ENCODE peak calls at places on chromosome 3, in ten cellular contexts. Q, U, F, T, I, S, G, Y, V and B are unnamed samples.

GRCh38 chr3:159839561-159840379 is 148.9 kb upstream of the IL12A start:
- DNase-seq in U (peak; percentile 92), Q (no peak), V (no peak), G (no peak), S (peak; percentile 60), F (peak; percentile 96), I (peak; percentile 86), Y (no peak), T (no peak), B (peak; percentile 44)

GRCh38 chr3:11438636-11439035 is 166.4 kb downstream of the ATG7 start:
- DNase-seq in Q (no peak), G (no peak), S (no peak), I (no peak), F (no peak), T (no peak), V (peak; percentile 76), Y (no peak), U (no peak), B (no peak)

GRCh38 chr3:22729212-22729611 is 473.9 kb upstream of the UBE2E2 start:
- DNase-seq in S (peak; percentile 33), V (no peak), G (no peak), U (no peak), Y (no peak), F (no peak), T (no peak), Q (peak; percentile 81), I (no peak), B (peak; percentile 22)

GRCh38 chr3:143056372-143056771 is 55.0 kb downstream of the U2SURP start:
- DNase-seq in G (no peak), I (no peak), V (no peak), Q (no peak), U (no peak), S (no peak), Y (no peak), T (no peak), F (no peak), B (no peak)

GRCh38 chr3:160217675-160218074 is 7.5 kb upstream of the C3orf80 start:
- DNase-seq in F (no peak), U (no peak), Q (no peak), G (no peak), V (no peak), I (peak; percentile 15), T (no peak), S (no peak), Y (no peak), B (no peak)

GRCh38 chr3:19931180-19931692 is 2.8 kb downstream of the EFHB start:
- DNase-seq in I (no peak), G (no peak), T (no peak), F (no peak), Q (no peak), Y (no peak), S (no peak), V (no peak), U (no peak), B (no peak)

GRCh38 chr3:14522129-14522691 is 17.9 kb downstream of the GRIP2 start:
- DNase-seq in Q (no peak), G (no peak), T (no peak), U (no peak), I (no peak), F (no peak), S (no peak), Y (no peak), V (no peak), B (no peak)

GRCh38 chr3:136645915-136646314 is 106.3 kb downstream of the STAG1 start:
- DNase-seq in F (no peak), S (no peak), Q (no peak), U (no peak), T (no peak), Y (no peak), V (no peak), I (no peak), G (no peak), B (no peak)

GRCh38 chr3:4741404-4742307 is 237.6 kb upstream of the BHLHE40 start:
- DNase-seq in G (no peak), Q (peak; percentile 98), T (no peak), V (peak; percentile 99), Y (peak; percentile 45), F (no peak), I (no peak), U (no peak), S (peak; percentile 99), B (peak; percentile 100)

GRCh38 chr3:4739289-4740236 is 239.7 kb upstream of the BHLHE40 start:
- DNase-seq in I (no peak), Q (no peak), V (no peak), G (no peak), U (no peak), F (no peak), Y (no peak), S (no peak), T (no peak), B (no peak)

GRCh38 chr3:4742359-4742758 is 236.9 kb upstream of the BHLHE40 start:
- DNase-seq in Y (no peak), S (peak; percentile 48), Q (peak; percentile 43), V (peak; percentile 45), F (no peak), I (no peak), G (no peak), T (no peak), U (no peak), B (peak; percentile 37)

GRCh38 chr3:4740397-4741105 is 238.7 kb upstream of the BHLHE40 start:
- DNase-seq in Q (no peak), V (no peak), I (no peak), F (no peak), U (no peak), S (no peak), G (no peak), T (no peak), Y (no peak), B (no peak)

GRCh38 chr3:4741106-4741403 is 238.2 kb upstream of the BHLHE40 start:
- DNase-seq in V (no peak), Q (no peak), T (no peak), Y (no peak), I (no peak), U (no peak), F (no peak), G (no peak), S (no peak), B (no peak)
- H2AFZ ChIP-seq in V (peak overlapping the region; percentile 36), Q (no peak overlapping the region), T (no peak overlapping the region), Y (no peak overlapping the region), I (no peak overlapping the region), U (no peak overlapping the region), F (no peak overlapping the region), G (peak overlapping the region; percentile 3), S (no peak overlapping the region), B (no peak overlapping the region)

GRCh38 chr3:43390255-43390588 is 103.9 kb downstream of the SNRK start:
- DNase-seq in I (no peak), G (no peak), U (no peak), T (no peak), V (no peak), Y (no peak), F (no peak), Q (no peak), S (no peak), B (no peak)

GRCh38 chr3:43391621-43392020 is 105.3 kb downstream of the SNRK start:
- DNase-seq in F (no peak), I (no peak), Y (no peak), S (no peak), Q (no peak), G (no peak), V (no peak), U (no peak), T (no peak), B (no peak)

GRCh38 chr3:43389388-43390254 is 103.3 kb downstream of the SNRK start:
- DNase-seq in T (peak; percentile 4), U (no peak), F (no peak), S (peak; percentile 72), G (peak; percentile 26), V (peak; percentile 97), I (no peak), Q (peak; percentile 97), Y (peak; percentile 30), B (peak; percentile 66)

GRCh38 chr3:43388909-43389308 is 102.6 kb downstream of the SNRK start:
- DNase-seq in F (no peak), S (no peak), T (no peak), G (no peak), Y (no peak), U (no peak), I (no peak), Q (no peak), V (no peak), B (no peak)

DNA sequence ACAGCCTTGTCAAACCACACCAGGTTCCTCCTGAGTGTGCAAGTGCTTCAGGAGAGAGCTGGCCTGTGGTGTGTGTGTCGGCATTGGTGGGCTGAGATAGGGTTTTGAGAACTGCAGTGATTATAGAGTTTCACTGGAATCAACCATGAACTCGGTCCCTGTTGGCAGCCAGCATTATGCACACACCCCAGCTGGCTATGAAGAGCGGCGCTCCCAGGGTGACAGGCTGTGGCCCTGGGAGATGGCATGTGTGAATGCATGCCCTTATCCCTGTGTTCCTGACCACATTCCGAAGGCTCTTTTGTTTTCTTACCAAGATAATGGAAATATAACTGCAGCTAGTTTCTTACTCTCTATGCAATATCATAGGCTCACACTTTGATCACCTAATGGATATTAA is 101.8 kb downstream of the SNRK start:
- DNase-seq in U (no peak), I (no peak), V (no peak), F (no peak), G (no peak), T (no peak), Q (no peak), Y (no peak), S (no peak), B (no peak)
- H3K4me1 ChIP-seq in U (no peaks in the 10 kb centered on the region), I (peaks cover 5% of the 10 kb centered on the region), V (peaks cover 58% of the 10 kb centered on the region), F (no peaks in the 10 kb centered on the region), G (peaks cover 12% of the 10 kb centered on the region), T (no peaks in the 10 kb centered on the region), Q (peaks cover 22% of the 10 kb centered on the region), Y (peaks cover 21% of the 10 kb centered on the region), S (peaks cover 8% of the 10 kb centered on the region), B (peaks cover 6% of the 10 kb centered on the region)

GRCh38 chr3:29143151-29143550 is 137.7 kb upstream of the RBMS3 start:
- DNase-seq in U (no peak), Y (no peak), Q (no peak), T (no peak), I (no peak), V (peak; percentile 38), S (no peak), G (no peak), F (no peak), B (no peak)

GRCh38 chr3:29144361-29144760 is 136.5 kb upstream of the RBMS3 start:
- DNase-seq in F (no peak), G (no peak), S (peak; percentile 30), T (no peak), U (no peak), Y (no peak), V (peak; percentile 85), Q (no peak), I (no peak), B (no peak)

GRCh38 chr3:29141912-29142262 is 139.0 kb upstream of the RBMS3 start:
- DNase-seq in T (no peak), S (no peak), U (no peak), V (no peak), G (no peak), Q (no peak), I (no peak), F (no peak), Y (no peak), B (no peak)

GRCh38 chr3:29145370-29145769 is 135.5 kb upstream of the RBMS3 start:
- DNase-seq in Q (no peak), G (no peak), Y (no peak), U (no peak), I (no peak), F (no peak), T (no peak), S (no peak), V (no peak), B (no peak)

GRCh38 chr3:29144807-29145206 is 136.1 kb upstream of the RBMS3 start:
- DNase-seq in G (no peak), S (peak; percentile 51), U (no peak), Q (peak; percentile 49), I (peak; percentile 23), Y (no peak), F (peak; percentile 14), V (peak; percentile 58), T (no peak), B (peak; percentile 37)
- H3K27ac ChIP-seq in G (no peak overlapping the region), S (no peak overlapping the region), U (no peak overlapping the region), Q (no peak overlapping the region), I (no peak overlapping the region), Y (no peak overlapping the region), F (no peak overlapping the region), V (no peak overlapping the region), T (no peak overlapping the region), B (no peak overlapping the region)

GRCh38 chr3:57616233-57616632 is 19.1 kb upstream of the ARF4 start:
- DNase-seq in I (no peak), Y (no peak), V (no peak), T (no peak), F (no peak), U (no peak), S (no peak), Q (no peak), G (no peak), B (no peak)
- H2AFZ ChIP-seq in I (no peak overlapping the region), Y (no peak overlapping the region), V (no peak overlapping the region), T (no peak overlapping the region), F (no peak overlapping the region), U (no peak overlapping the region), S (no peak overlapping the region), Q (no peak overlapping the region), G (no peak overlapping the region), B (no peak overlapping the region)